ENCODE peak calls at places on chromosomes 6 and 20, in nine cellular contexts. One of them, this sample, is unnamed.

GRCh38 chr6:56959094-56959493 is 4.2 kb downstream of the BEND6 start:
- DNase-seq in stimulated activated CD4-positive, alpha-beta T cell treated with anti-CD3 and anti-CD28 coated beads, Interleukin-15, amount 100 ng/mL, for 1 hour: no peak
- DNase-seq in naive thymus-derived CD4-positive, alpha-beta T cell: no peak
- DNase-seq in cardiac fibroblast: no peak
- DNase-seq in erythroblast: no peak
- DNase-seq in lower leg skin: no peak
- DNase-seq in Kasumi-1: no peak
- DNase-seq in T-helper 17 cell: no peak
- DNase-seq in astrocyte of the spinal cord: no peak
- DNase-seq in this sample: no peak

GRCh38 chr20:62320581-62321354 is 18.0 kb downstream of the ADRM1 start:
- DNase-seq in stimulated activated CD4-positive, alpha-beta T cell treated with anti-CD3 and anti-CD28 coated beads, Interleukin-15, amount 100 ng/mL, for 1 hour: no peak
- DNase-seq in naive thymus-derived CD4-positive, alpha-beta T cell: no peak
- DNase-seq in cardiac fibroblast: no peak
- DNase-seq in erythroblast: peak; percentile 50
- DNase-seq in lower leg skin: no peak
- DNase-seq in Kasumi-1: no peak
- DNase-seq in T-helper 17 cell: no peak
- DNase-seq in astrocyte of the spinal cord: no peak
- DNase-seq in this sample: no peak

GRCh38 chr6:9431945-9432344 is 982.9 kb downstream of the TFAP2A start:
- DNase-seq in stimulated activated CD4-positive, alpha-beta T cell treated with anti-CD3 and anti-CD28 coated beads, Interleukin-15, amount 100 ng/mL, for 1 hour: no peak
- DNase-seq in naive thymus-derived CD4-positive, alpha-beta T cell: no peak
- DNase-seq in cardiac fibroblast: no peak
- DNase-seq in erythroblast: no peak
- DNase-seq in lower leg skin: no peak
- DNase-seq in Kasumi-1: no peak
- DNase-seq in T-helper 17 cell: no peak
- DNase-seq in astrocyte of the spinal cord: no peak
- DNase-seq in this sample: no peak

GRCh38 chr6:36245572-36246031 is 24.3 kb upstream of the PNPLA1 start:
- DNase-seq in stimulated activated CD4-positive, alpha-beta T cell treated with anti-CD3 and anti-CD28 coated beads, Interleukin-15, amount 100 ng/mL, for 1 hour: no peak
- DNase-seq in naive thymus-derived CD4-positive, alpha-beta T cell: no peak
- DNase-seq in cardiac fibroblast: no peak
- DNase-seq in erythroblast: peak; percentile 28
- DNase-seq in lower leg skin: no peak
- DNase-seq in Kasumi-1: no peak
- DNase-seq in T-helper 17 cell: no peak
- DNase-seq in astrocyte of the spinal cord: no peak
- DNase-seq in this sample: no peak

GRCh38 chr6:36345681-36346417 is 9.2 kb upstream of the BNIP5 start:
- DNase-seq in stimulated activated CD4-positive, alpha-beta T cell treated with anti-CD3 and anti-CD28 coated beads, Interleukin-15, amount 100 ng/mL, for 1 hour: no peak
- DNase-seq in naive thymus-derived CD4-positive, alpha-beta T cell: no peak
- DNase-seq in cardiac fibroblast: no peak
- DNase-seq in erythroblast: peak; percentile 66
- DNase-seq in lower leg skin: no peak
- DNase-seq in Kasumi-1: no peak
- DNase-seq in T-helper 17 cell: no peak
- DNase-seq in astrocyte of the spinal cord: no peak
- DNase-seq in this sample: no peak

GRCh38 chr6:38713812-38714211 is 1.3 kb upstream of the DNAH8 start:
- DNase-seq in stimulated activated CD4-positive, alpha-beta T cell treated with anti-CD3 and anti-CD28 coated beads, Interleukin-15, amount 100 ng/mL, for 1 hour: no peak
- DNase-seq in naive thymus-derived CD4-positive, alpha-beta T cell: no peak
- DNase-seq in cardiac fibroblast: no peak
- DNase-seq in erythroblast: no peak
- DNase-seq in lower leg skin: no peak
- DNase-seq in Kasumi-1: peak; percentile 33
- DNase-seq in T-helper 17 cell: no peak
- DNase-seq in astrocyte of the spinal cord: no peak
- DNase-seq in this sample: peak; percentile 43

GRCh38 chr6:69917834-69918233 is 51.5 kb downstream of the COL19A1 start:
- DNase-seq in stimulated activated CD4-positive, alpha-beta T cell treated with anti-CD3 and anti-CD28 coated beads, Interleukin-15, amount 100 ng/mL, for 1 hour: no peak
- DNase-seq in naive thymus-derived CD4-positive, alpha-beta T cell: no peak
- DNase-seq in cardiac fibroblast: peak; percentile 17
- DNase-seq in erythroblast: no peak
- DNase-seq in lower leg skin: no peak
- DNase-seq in Kasumi-1: no peak
- DNase-seq in T-helper 17 cell: no peak
- DNase-seq in astrocyte of the spinal cord: peak; percentile 81
- DNase-seq in this sample: no peak

GRCh38 chr6:12472601-12473038 is 182.5 kb downstream of the EDN1 start:
- DNase-seq in stimulated activated CD4-positive, alpha-beta T cell treated with anti-CD3 and anti-CD28 coated beads, Interleukin-15, amount 100 ng/mL, for 1 hour: no peak
- DNase-seq in naive thymus-derived CD4-positive, alpha-beta T cell: no peak
- DNase-seq in cardiac fibroblast: peak; percentile 74
- DNase-seq in erythroblast: no peak
- DNase-seq in lower leg skin: peak; percentile 94
- DNase-seq in Kasumi-1: no peak
- DNase-seq in T-helper 17 cell: no peak
- DNase-seq in astrocyte of the spinal cord: peak; percentile 68
- DNase-seq in this sample: no peak

GRCh38 chr20:25270829-25271251 is 23.0 kb downstream of the PYGB start:
- DNase-seq in stimulated activated CD4-positive, alpha-beta T cell treated with anti-CD3 and anti-CD28 coated beads, Interleukin-15, amount 100 ng/mL, for 1 hour: no peak
- DNase-seq in naive thymus-derived CD4-positive, alpha-beta T cell: no peak
- DNase-seq in cardiac fibroblast: no peak
- DNase-seq in erythroblast: no peak
- DNase-seq in lower leg skin: no peak
- DNase-seq in Kasumi-1: no peak
- DNase-seq in T-helper 17 cell: no peak
- DNase-seq in astrocyte of the spinal cord: no peak
- DNase-seq in this sample: no peak

GRCh38 chr6:7624781-7625710 is 35.0 kb downstream of the SNRNP48 start:
- DNase-seq in stimulated activated CD4-positive, alpha-beta T cell treated with anti-CD3 and anti-CD28 coated beads, Interleukin-15, amount 100 ng/mL, for 1 hour: no peak
- DNase-seq in naive thymus-derived CD4-positive, alpha-beta T cell: no peak
- DNase-seq in cardiac fibroblast: no peak
- DNase-seq in erythroblast: peak; percentile 3
- DNase-seq in lower leg skin: no peak
- DNase-seq in Kasumi-1: peak; percentile 7
- DNase-seq in T-helper 17 cell: no peak
- DNase-seq in astrocyte of the spinal cord: no peak
- DNase-seq in this sample: peak; percentile 5

GRCh38 chr6:37624606-37625574 is 72.8 kb downstream of the MDGA1 start:
- DNase-seq in stimulated activated CD4-positive, alpha-beta T cell treated with anti-CD3 and anti-CD28 coated beads, Interleukin-15, amount 100 ng/mL, for 1 hour: no peak
- DNase-seq in naive thymus-derived CD4-positive, alpha-beta T cell: peak; percentile 29
- DNase-seq in cardiac fibroblast: peak; percentile 43
- DNase-seq in erythroblast: peak; percentile 72
- DNase-seq in lower leg skin: no peak
- DNase-seq in Kasumi-1: no peak
- DNase-seq in T-helper 17 cell: peak; percentile 18
- DNase-seq in astrocyte of the spinal cord: no peak
- DNase-seq in this sample: peak; percentile 27

GRCh38 chr6:5541751-5542432 is 280.6 kb downstream of the FARS2 start:
- DNase-seq in stimulated activated CD4-positive, alpha-beta T cell treated with anti-CD3 and anti-CD28 coated beads, Interleukin-15, amount 100 ng/mL, for 1 hour: no peak
- DNase-seq in naive thymus-derived CD4-positive, alpha-beta T cell: no peak
- DNase-seq in cardiac fibroblast: peak; percentile 30
- DNase-seq in erythroblast: no peak
- DNase-seq in lower leg skin: no peak
- DNase-seq in Kasumi-1: no peak
- DNase-seq in T-helper 17 cell: no peak
- DNase-seq in astrocyte of the spinal cord: no peak
- DNase-seq in this sample: no peak

GRCh38 chr6:32116674-32117073 is 7.5 kb upstream of the TNXB start:
- DNase-seq in stimulated activated CD4-positive, alpha-beta T cell treated with anti-CD3 and anti-CD28 coated beads, Interleukin-15, amount 100 ng/mL, for 1 hour: no peak
- DNase-seq in naive thymus-derived CD4-positive, alpha-beta T cell: no peak
- DNase-seq in cardiac fibroblast: no peak
- DNase-seq in erythroblast: peak; percentile 51
- DNase-seq in lower leg skin: no peak
- DNase-seq in Kasumi-1: peak; percentile 55
- DNase-seq in T-helper 17 cell: no peak
- DNase-seq in astrocyte of the spinal cord: no peak
- DNase-seq in this sample: no peak

GRCh38 chr20:20782221-20782620 is 69.8 kb upstream of the RALGAPA2 start:
- DNase-seq in stimulated activated CD4-positive, alpha-beta T cell treated with anti-CD3 and anti-CD28 coated beads, Interleukin-15, amount 100 ng/mL, for 1 hour: no peak
- DNase-seq in naive thymus-derived CD4-positive, alpha-beta T cell: no peak
- DNase-seq in cardiac fibroblast: peak; percentile 31
- DNase-seq in erythroblast: no peak
- DNase-seq in lower leg skin: no peak
- DNase-seq in Kasumi-1: no peak
- DNase-seq in T-helper 17 cell: no peak
- DNase-seq in astrocyte of the spinal cord: no peak
- DNase-seq in this sample: peak; percentile 57

GRCh38 chr20:34058831-34059230 is 53.2 kb downstream of the EIF2S2 start:
- DNase-seq in stimulated activated CD4-positive, alpha-beta T cell treated with anti-CD3 and anti-CD28 coated beads, Interleukin-15, amount 100 ng/mL, for 1 hour: no peak
- DNase-seq in naive thymus-derived CD4-positive, alpha-beta T cell: peak; percentile 62
- DNase-seq in cardiac fibroblast: no peak
- DNase-seq in erythroblast: no peak
- DNase-seq in lower leg skin: no peak
- DNase-seq in Kasumi-1: peak; percentile 43
- DNase-seq in T-helper 17 cell: no peak
- DNase-seq in astrocyte of the spinal cord: peak; percentile 23
- DNase-seq in this sample: peak; percentile 29

GRCh38 chr20:37297066-37297736 is 7.7 kb downstream of the MANBAL start:
- DNase-seq in stimulated activated CD4-positive, alpha-beta T cell treated with anti-CD3 and anti-CD28 coated beads, Interleukin-15, amount 100 ng/mL, for 1 hour: no peak
- DNase-seq in naive thymus-derived CD4-positive, alpha-beta T cell: no peak
- DNase-seq in cardiac fibroblast: peak; percentile 65
- DNase-seq in erythroblast: no peak
- DNase-seq in lower leg skin: no peak
- DNase-seq in Kasumi-1: no peak
- DNase-seq in T-helper 17 cell: no peak
- DNase-seq in astrocyte of the spinal cord: peak; percentile 82
- DNase-seq in this sample: no peak

GRCh38 chr6:5466459-5466858 is 205.1 kb downstream of the FARS2 start:
- DNase-seq in stimulated activated CD4-positive, alpha-beta T cell treated with anti-CD3 and anti-CD28 coated beads, Interleukin-15, amount 100 ng/mL, for 1 hour: no peak
- DNase-seq in naive thymus-derived CD4-positive, alpha-beta T cell: no peak
- DNase-seq in cardiac fibroblast: peak; percentile 69
- DNase-seq in erythroblast: peak; percentile 56
- DNase-seq in lower leg skin: no peak
- DNase-seq in Kasumi-1: no peak
- DNase-seq in T-helper 17 cell: no peak
- DNase-seq in astrocyte of the spinal cord: peak; percentile 77
- DNase-seq in this sample: peak; percentile 53

GRCh38 chr6:112618796-112619195 is 271.7 kb downstream of the RFPL4B start:
- DNase-seq in stimulated activated CD4-positive, alpha-beta T cell treated with anti-CD3 and anti-CD28 coated beads, Interleukin-15, amount 100 ng/mL, for 1 hour: no peak
- DNase-seq in naive thymus-derived CD4-positive, alpha-beta T cell: no peak
- DNase-seq in cardiac fibroblast: no peak
- DNase-seq in erythroblast: no peak
- DNase-seq in lower leg skin: no peak
- DNase-seq in Kasumi-1: peak; percentile 54
- DNase-seq in T-helper 17 cell: no peak
- DNase-seq in astrocyte of the spinal cord: no peak
- DNase-seq in this sample: peak; percentile 63